ENCODE peak calls at places on chromosome 11, in ten cellular contexts. S, N, K, Q, M, O, E, C, W and D are unnamed samples.

GRCh38 chr11:86740628-86741488 is 59.5 kb upstream of the PRSS23 start:
- DNase-seq in C (no peak), S (no peak), K (peak), O (no peak), M (peak), E (no peak), Q (peak), N (peak), W (peak), D (no peak)

GRCh38 chr11:81267246-81267645 is 1466.4 kb downstream of the FAM181B start:
- DNase-seq in E (no peak), N (no peak), W (no peak), C (no peak), M (no peak), S (no peak), O (no peak), Q (no peak), K (peak), D (no peak)

GRCh38 chr11:45754261-45754709 is 50.7 kb upstream of the SLC35C1 start:
- DNase-seq in K (no peak), S (no peak), W (no peak), N (peak), M (no peak), O (no peak), Q (no peak), C (no peak), E (no peak), D (no peak)

GRCh38 chr11:68357568-68357967 is 45.2 kb downstream of the LRP5 start:
- DNase-seq in E (no peak), C (no peak), S (no peak), M (no peak), N (no peak), K (no peak), Q (no peak), W (no peak), O (no peak), D (no peak)

GRCh38 chr11:46718155-46719019 is 626 bp upstream of the F2 start:
- DNase-seq in S (no peak), O (no peak), W (no peak), E (peak), C (peak), Q (peak), N (peak), K (no peak), M (no peak), D (no peak)

GRCh38 chr11:119376197-119376847 is 5.2 kb downstream of the USP2 start:
- DNase-seq in Q (no peak), K (no peak), E (no peak), N (peak), M (peak), C (no peak), O (no peak), S (no peak), W (no peak), D (no peak)

GRCh38 chr11:8963569-8964323 is 496 bp downstream of the TMEM9B start:
- DNase-seq in N (peak), Q (peak), S (peak), M (no peak), C (peak), O (peak), W (no peak), K (peak), E (peak), D (peak)

GRCh38 chr11:81059356-81059755 is 1618.5 kb upstream of the TENM4 start:
- DNase-seq in N (no peak), C (no peak), S (no peak), K (no peak), Q (no peak), W (no peak), M (no peak), E (no peak), O (no peak), D (no peak)

GRCh38 chr11:119339581-119340334 is 925 bp downstream of the C1QTNF5 start:
- DNase-seq in C (no peak), K (no peak), N (no peak), S (no peak), O (no peak), E (peak), W (peak), Q (no peak), M (peak), D (peak)

GRCh38 chr11:43789700-43790443 is 90.8 kb upstream of the ALKBH3 start:
- DNase-seq in W (peak), Q (peak), C (no peak), N (peak), M (peak), E (no peak), S (no peak), K (peak), O (no peak), D (no peak)

GRCh38 chr11:45646275-45646970 is 19.0 kb downstream of the CHST1 start:
- DNase-seq in O (no peak), Q (peak), W (peak), K (no peak), S (no peak), M (no peak), C (no peak), E (no peak), N (peak), D (no peak)

GRCh38 chr11:123272565-123272964 is 77.5 kb upstream of the CLMP start:
- DNase-seq in C (no peak), K (peak), W (peak), O (no peak), M (no peak), S (no peak), N (peak), Q (no peak), E (no peak), D (no peak)

GRCh38 chr11:129652828-129653227 is 162.8 kb upstream of the TMEM45B start:
- DNase-seq in C (no peak), E (no peak), S (no peak), O (no peak), K (peak), W (no peak), N (peak), M (peak), Q (peak), D (no peak)

GRCh38 chr11:125229916-125230315 is 65.4 kb downstream of the PKNOX2 start:
- DNase-seq in N (no peak), S (no peak), K (no peak), E (no peak), Q (no peak), C (no peak), O (no peak), M (no peak), W (no peak), D (no peak)

GRCh38 chr11:125263268-125263790 is 98.8 kb downstream of the PKNOX2 start:
- DNase-seq in K (peak), M (peak), E (no peak), W (peak), N (no peak), S (no peak), O (no peak), C (no peak), Q (no peak), D (peak)

GRCh38 chr11:74008373-74009229 is at the start of gene UCP3:
- DNase-seq in M (no peak), E (no peak), O (no peak), N (no peak), W (no peak), S (no peak), K (no peak), C (no peak), Q (no peak), D (peak)

GRCh38 chr11:124644426-124645280 is 22.0 kb downstream of the TBRG1 start:
- DNase-seq in W (peak), O (no peak), S (no peak), C (peak), M (peak), N (peak), K (peak), Q (peak), E (peak), D (peak)

GRCh38 chr11:74280494-74280893 is 30.9 kb downstream of the P4HA3 start:
- DNase-seq in N (no peak), E (no peak), S (no peak), M (no peak), O (no peak), C (no peak), K (peak), W (no peak), Q (no peak), D (no peak)

GRCh38 chr11:27697679-27698275 is 2.5 kb downstream of the BDNF start:
- DNase-seq in W (peak), S (no peak), E (no peak), K (no peak), C (no peak), M (no peak), N (no peak), O (no peak), Q (no peak), D (no peak)

GRCh38 chr11:105073486-105074200 is 28.5 kb upstream of the CARD16 start:
- DNase-seq in C (no peak), E (no peak), W (no peak), M (no peak), N (peak), K (no peak), O (no peak), S (no peak), Q (no peak), D (no peak)

GRCh38 chr11:86726118-86726748 is 53.8 kb upstream of the ME3 start:
- DNase-seq in K (peak), M (peak), S (no peak), O (no peak), N (peak), E (no peak), W (no peak), Q (peak), C (no peak), D (no peak)

GRCh38 chr11:28963189-28963588 is 855.0 kb downstream of the METTL15 start:
- DNase-seq in M (peak), C (no peak), K (no peak), E (no peak), N (peak), O (no peak), W (peak), Q (no peak), S (no peak), D (no peak)